ENCODE peak calls at places on chromosomes 12 and 14, in four cellular contexts. One of them, this sample, is unnamed.

GRCh38 chr14:28142400-28143015 is 624.1 kb upstream of the FOXG1 start:
- DNase-seq in GM12878: no peak
- DNase-seq in K562: no peak
- DNase-seq in HepG2: no peak
- DNase-seq in this sample: peak; percentile 57

GRCh38 chr12:123024819-123025391 is 44.4 kb downstream of the ARL6IP4 start:
- DNase-seq in GM12878: no peak
- DNase-seq in K562: no peak
- DNase-seq in HepG2: no peak
- DNase-seq in this sample: no peak

GRCh38 chr12:1826867-1827705 is 6.7 kb downstream of the LRTM2 start:
- DNase-seq in HepG2: no peak
- DNase-seq in GM12878: no peak
- DNase-seq in K562: no peak
- DNase-seq in this sample: no peak

GRCh38 chr12:132554857-132555630 is 55.3 kb downstream of the LRCOL1 start:
- DNase-seq in HepG2: peak; percentile 16
- DNase-seq in K562: peak; percentile 69
- DNase-seq in GM12878: no peak
- DNase-seq in this sample: peak; percentile 68

GRCh38 chr12:115375188-115375991 is 691.4 kb upstream of the TBX3 start:
- DNase-seq in GM12878: peak; percentile 65
- DNase-seq in HepG2: peak; percentile 28
- DNase-seq in K562: no peak
- DNase-seq in this sample: no peak

GRCh38 chr12:54258286-54258685 is 21.6 kb downstream of the CBX5 start:
- DNase-seq in GM12878: no peak
- DNase-seq in HepG2: no peak
- DNase-seq in K562: no peak
- DNase-seq in this sample: peak; percentile 31

GRCh38 chr12:93684716-93685115 is 7.5 kb downstream of the CRADD start:
- DNase-seq in HepG2: no peak
- DNase-seq in GM12878: no peak
- DNase-seq in K562: no peak
- DNase-seq in this sample: no peak

GRCh38 chr12:10397311-10397710 is 7.5 kb upstream of the KLRK1 start:
- DNase-seq in K562: no peak
- DNase-seq in HepG2: no peak
- DNase-seq in GM12878: no peak
- DNase-seq in this sample: no peak

GRCh38 chr12:75909714-75910451 is 121.7 kb downstream of the PHLDA1 start:
- DNase-seq in GM12878: no peak
- DNase-seq in K562: no peak
- DNase-seq in HepG2: peak; percentile 29
- DNase-seq in this sample: no peak

GRCh38 chr12:117026343-117026742 is 72.9 kb downstream of the TESC start:
- DNase-seq in GM12878: no peak
- DNase-seq in HepG2: no peak
- DNase-seq in K562: no peak
- DNase-seq in this sample: no peak

GRCh38 chr14:32367501-32367900 is 38.4 kb downstream of the AKAP6 start:
- DNase-seq in K562: no peak
- DNase-seq in GM12878: no peak
- DNase-seq in HepG2: no peak
- DNase-seq in this sample: no peak

GRCh38 chr14:85566603-85567002 is 36.7 kb downstream of the FLRT2 start:
- DNase-seq in K562: no peak
- DNase-seq in HepG2: no peak
- DNase-seq in GM12878: no peak
- DNase-seq in this sample: no peak

GRCh38 chr12:95972832-95973465 is 23.2 kb downstream of the HAL start:
- DNase-seq in GM12878: no peak
- DNase-seq in HepG2: no peak
- DNase-seq in K562: no peak
- DNase-seq in this sample: no peak

GRCh38 chr14:106490442-106490841 is 964.1 kb downstream of the TMEM121 start:
- DNase-seq in HepG2: no peak
- DNase-seq in GM12878: no peak
- DNase-seq in K562: no peak
- DNase-seq in this sample: no peak

GRCh38 chr12:58097741-58098140 is 156.4 kb downstream of the ATP23 start:
- DNase-seq in K562: no peak
- DNase-seq in GM12878: no peak
- DNase-seq in HepG2: no peak
- DNase-seq in this sample: no peak

GRCh38 chr12:60052483-60052882 is 456.7 kb downstream of the SLC16A7 start:
- DNase-seq in GM12878: no peak
- DNase-seq in HepG2: no peak
- DNase-seq in K562: no peak
- DNase-seq in this sample: no peak

GRCh38 chr12:102144221-102144620 is 24.2 kb downstream of the PARPBP start:
- DNase-seq in HepG2: no peak
- DNase-seq in K562: no peak
- DNase-seq in GM12878: no peak
- DNase-seq in this sample: no peak

GRCh38 chr14:67232066-67232465 is 9.2 kb upstream of the PALS1 start:
- DNase-seq in GM12878: no peak
- DNase-seq in HepG2: no peak
- DNase-seq in K562: no peak
- DNase-seq in this sample: no peak

GRCh38 chr12:18430425-18431048 is 169.2 kb downstream of the PIK3C2G start:
- DNase-seq in GM12878: no peak
- DNase-seq in HepG2: peak; percentile 24
- DNase-seq in K562: peak; percentile 17
- DNase-seq in this sample: peak; percentile 78

GRCh38 chr12:78530065-78530765 is 334.4 kb upstream of the SYT1 start:
- DNase-seq in GM12878: no peak
- DNase-seq in HepG2: no peak
- DNase-seq in K562: no peak
- DNase-seq in this sample: peak; percentile 21

GRCh38 chr14:32694795-32695449 is 243.8 kb upstream of the NPAS3 start:
- DNase-seq in K562: no peak
- DNase-seq in GM12878: no peak
- DNase-seq in HepG2: no peak
- DNase-seq in this sample: no peak

GRCh38 chr12:70660620-70661219 is 23.5 kb upstream of the PTPRB start:
- DNase-seq in GM12878: no peak
- DNase-seq in K562: peak; percentile 77
- DNase-seq in HepG2: no peak
- DNase-seq in this sample: no peak

GRCh38 chr12:130646690-130647089 is 69.4 kb downstream of the RIMBP2 start:
- DNase-seq in K562: no peak
- DNase-seq in GM12878: no peak
- DNase-seq in HepG2: no peak
- DNase-seq in this sample: no peak

GRCh38 chr12:54977155-54977554 is 7.4 kb downstream of the TESPA1 start:
- DNase-seq in GM12878: no peak
- DNase-seq in K562: no peak
- DNase-seq in HepG2: no peak
- DNase-seq in this sample: no peak

GRCh38 chr12:92080390-92081285 is 65.0 kb downstream of the BTG1 start:
- DNase-seq in K562: no peak
- DNase-seq in GM12878: no peak
- DNase-seq in HepG2: no peak
- DNase-seq in this sample: no peak

GRCh38 chr14:41605550-41606248 is 977 bp upstream of the LRFN5 start:
- DNase-seq in HepG2: no peak
- DNase-seq in GM12878: no peak
- DNase-seq in K562: no peak
- DNase-seq in this sample: peak; percentile 94

GRCh38 chr12:120497524-120498150 is 1.7 kb downstream of the DYNLL1 start:
- DNase-seq in HepG2: no peak
- DNase-seq in K562: no peak
- DNase-seq in GM12878: no peak
- DNase-seq in this sample: no peak
- H3K27ac ChIP-seq in HepG2: no peak overlapping the region
- H3K27ac ChIP-seq in K562: peak overlapping the region; percentile 86
- H3K27ac ChIP-seq in GM12878: no peak overlapping the region
- H3K27ac ChIP-seq in this sample: peak overlapping the region; percentile 67

DNA sequence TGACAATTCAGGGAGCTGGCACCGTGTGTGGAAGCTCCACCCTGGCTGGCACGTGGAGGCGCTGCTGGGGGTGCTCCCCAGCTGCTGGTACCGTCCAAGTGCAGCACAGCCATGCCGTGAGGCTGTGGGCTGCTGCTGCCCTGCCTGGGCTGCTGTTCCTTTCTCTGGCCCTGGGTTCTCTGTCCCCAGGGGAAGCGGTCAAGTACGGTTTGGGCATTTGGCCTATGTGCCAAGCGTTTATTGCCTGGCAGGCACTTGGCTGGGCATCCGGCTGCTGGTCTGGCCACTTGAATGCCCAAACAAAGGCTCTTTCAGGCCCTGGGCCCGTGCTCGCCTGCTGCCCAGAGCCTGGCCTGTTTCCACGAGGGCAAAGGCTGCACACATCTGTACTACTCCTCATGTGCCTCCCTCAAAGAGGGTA is 39.6 kb downstream of the RHOF start:
- DNase-seq in GM12878: no peak
- DNase-seq in HepG2: no peak
- DNase-seq in K562: no peak
- DNase-seq in this sample: no peak
- TF ChIP-seq POLR2AphosphoS5 in GM12878: no peak
- TF ChIP-seq POLR2AphosphoS5 in HepG2: no peak
- TF ChIP-seq POLR2AphosphoS5 in K562: no peak
- TF ChIP-seq POLR2AphosphoS5 in this sample: no peak

DNA sequence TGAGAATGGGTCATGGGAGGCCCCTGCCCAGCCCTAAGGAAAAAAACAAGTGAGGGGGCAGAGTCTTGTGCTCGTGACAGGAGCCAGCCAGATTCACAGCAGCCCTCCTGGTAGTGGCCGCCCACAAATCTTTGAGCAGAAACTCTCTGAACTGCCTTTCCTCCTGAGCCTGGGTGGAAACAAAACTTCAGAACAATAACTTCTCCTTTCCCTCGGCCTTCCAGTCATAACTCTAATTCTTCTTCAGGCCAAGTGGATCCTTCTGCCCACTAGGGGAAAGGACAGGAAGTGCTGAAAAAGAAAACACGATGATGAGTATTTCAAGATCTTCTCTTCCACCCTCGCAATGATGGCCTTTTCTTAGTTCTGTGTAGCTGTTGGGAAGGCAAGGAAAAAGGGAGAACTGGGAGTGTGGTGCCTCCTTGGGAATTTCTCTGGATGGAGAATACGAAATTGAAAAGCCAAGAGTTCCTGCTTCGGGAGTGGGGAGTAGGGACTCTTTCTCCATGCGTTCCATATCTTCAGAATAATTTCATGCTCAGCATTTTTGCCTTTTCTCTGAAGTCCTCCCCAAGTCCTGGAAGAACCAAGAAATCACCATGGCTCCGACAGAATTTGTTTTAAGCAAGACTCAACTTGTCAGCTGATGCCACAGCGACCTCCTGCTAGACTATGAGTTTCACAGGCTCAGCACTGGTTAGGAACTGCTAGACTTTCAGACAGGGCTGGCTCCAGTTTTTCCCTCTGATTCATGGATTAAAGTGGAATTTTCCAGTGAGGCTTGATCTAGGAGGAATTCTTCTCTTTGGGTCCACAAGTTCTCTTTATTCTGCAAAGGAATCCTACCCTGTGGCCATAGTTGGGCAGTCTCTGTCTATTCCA is 188.9 kb downstream of the CAND1 start:
- DNase-seq in K562: peak; percentile 19
- DNase-seq in HepG2: no peak
- DNase-seq in GM12878: no peak
- DNase-seq in this sample: peak; percentile 21
- TF ChIP-seq JUNB in K562: no peak
- TF ChIP-seq JUNB in HepG2: no peak
- TF ChIP-seq JUNB in GM12878: no peak
- TF ChIP-seq JUNB in this sample: no peak

GRCh38 chr14:24430682-24431568 is 1.2 kb downstream of the KHNYN start:
- DNase-seq in HepG2: no peak
- DNase-seq in K562: peak; percentile 29
- DNase-seq in GM12878: no peak
- DNase-seq in this sample: peak; percentile 56
- H3K27ac ChIP-seq in HepG2: peak overlapping the region; percentile 66
- H3K27ac ChIP-seq in K562: peak overlapping the region; percentile 85
- H3K27ac ChIP-seq in GM12878: peak overlapping the region; percentile 92
- H3K27ac ChIP-seq in this sample: peak overlapping the region; percentile 59

DNA sequence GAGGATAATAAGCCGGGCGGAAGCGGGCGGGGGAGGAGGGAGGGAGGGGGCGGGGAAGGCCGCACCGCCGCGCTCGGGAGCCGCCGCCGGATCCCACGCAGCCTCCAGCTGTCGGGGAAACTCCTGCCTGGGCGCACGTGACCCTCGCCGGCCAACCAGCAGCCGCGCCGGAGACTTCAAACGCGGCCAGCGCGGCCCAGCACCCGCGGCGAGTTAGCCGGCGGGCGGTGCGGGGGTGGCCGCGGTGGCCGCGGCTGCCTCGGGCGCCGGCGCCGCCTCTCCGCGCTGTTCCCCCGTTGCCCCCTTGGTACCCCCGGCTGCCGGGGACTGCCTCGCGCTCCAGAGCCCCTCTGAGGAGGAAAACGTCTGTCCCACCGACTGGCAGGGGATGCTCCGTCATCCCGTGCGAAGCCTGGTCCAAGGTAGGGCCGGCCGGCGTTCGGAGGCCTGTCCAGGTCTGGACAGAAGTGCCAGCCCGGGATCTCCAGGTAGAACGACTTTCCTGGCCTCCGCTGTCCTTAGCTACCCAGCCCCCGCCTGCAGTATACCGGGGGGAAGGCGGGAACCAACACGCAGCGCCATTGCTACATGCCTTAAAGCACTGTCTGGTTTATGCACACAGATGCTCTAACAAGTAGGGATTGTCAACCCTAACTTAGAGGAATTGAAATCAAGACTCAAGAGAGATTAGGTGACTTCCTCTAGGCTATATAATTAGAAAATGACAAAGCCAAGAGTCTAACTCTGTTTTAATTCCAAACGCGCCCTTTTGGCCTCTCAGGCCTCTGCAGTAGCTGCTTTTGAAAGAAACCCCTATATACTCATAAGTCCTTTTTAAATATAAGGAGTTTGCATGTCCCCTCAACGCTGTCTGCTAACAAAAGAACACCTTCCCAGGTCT is at the start of gene YAF2:
- DNase-seq in GM12878: peak; percentile 32
- DNase-seq in HepG2: peak; percentile 74
- DNase-seq in K562: peak; percentile 93
- DNase-seq in this sample: peak; percentile 87
- TF ChIP-seq POLR2AphosphoS5 in GM12878: no peak
- TF ChIP-seq POLR2AphosphoS5 in HepG2: no peak
- TF ChIP-seq POLR2AphosphoS5 in K562: peak; percentile 8
- TF ChIP-seq POLR2AphosphoS5 in this sample: no peak

GRCh38 chr12:104339663-104340062 is 36.1 kb downstream of the EID3 start:
- DNase-seq in K562: no peak
- DNase-seq in HepG2: no peak
- DNase-seq in GM12878: no peak
- DNase-seq in this sample: no peak

GRCh38 chr12:104340177-104340576 is 36.6 kb downstream of the EID3 start:
- DNase-seq in K562: no peak
- DNase-seq in GM12878: no peak
- DNase-seq in HepG2: no peak
- DNase-seq in this sample: no peak

GRCh38 chr12:104342635-104343249 is 39.2 kb downstream of the EID3 start:
- DNase-seq in GM12878: no peak
- DNase-seq in HepG2: no peak
- DNase-seq in K562: no peak
- DNase-seq in this sample: no peak

GRCh38 chr12:104340917-104341611 is 37.5 kb downstream of the EID3 start:
- DNase-seq in GM12878: no peak
- DNase-seq in HepG2: no peak
- DNase-seq in K562: no peak
- DNase-seq in this sample: no peak

GRCh38 chr12:104342147-104342546 is 38.6 kb downstream of the EID3 start:
- DNase-seq in K562: no peak
- DNase-seq in GM12878: no peak
- DNase-seq in HepG2: no peak
- DNase-seq in this sample: no peak
- TF ChIP-seq JUNB in K562: no peak
- TF ChIP-seq JUNB in GM12878: no peak
- TF ChIP-seq JUNB in HepG2: no peak
- TF ChIP-seq JUNB in this sample: no peak

This sample was measured in GM23338.